ENCODE peak calls at places on chromosomes 3 and 15, in four cellular contexts. One of them, this sample, is unnamed.

GRCh38 chr3:52153389-52154096 is 680 bp downstream of the POC1A start:
- DNase-seq in fibroblast of the aortic adventitia: peak
- DNase-seq in stimulated activated CD4-positive, alpha-beta T cell treated with anti-CD3 and anti-CD28 coated beads, Interleukin-15, amount 100 ng/mL, for 1 hour: no peak
- DNase-seq in stimulated activated naive CD4-positive, alpha-beta T cell: no peak
- DNase-seq in this sample: no peak

GRCh38 chr3:60588806-60589205 is 662.4 kb downstream of the FHIT start:
- DNase-seq in fibroblast of the aortic adventitia: peak
- DNase-seq in stimulated activated CD4-positive, alpha-beta T cell treated with anti-CD3 and anti-CD28 coated beads, Interleukin-15, amount 100 ng/mL, for 1 hour: no peak
- DNase-seq in stimulated activated naive CD4-positive, alpha-beta T cell: no peak
- DNase-seq in this sample: no peak

GRCh38 chr3:154795582-154795981 is 284.5 kb upstream of the MME start:
- DNase-seq in fibroblast of the aortic adventitia: peak
- DNase-seq in stimulated activated CD4-positive, alpha-beta T cell treated with anti-CD3 and anti-CD28 coated beads, Interleukin-15, amount 100 ng/mL, for 1 hour: no peak
- DNase-seq in stimulated activated naive CD4-positive, alpha-beta T cell: no peak
- DNase-seq in this sample: no peak

GRCh38 chr3:100096866-100097265 is 17.4 kb downstream of the FILIP1L start:
- DNase-seq in fibroblast of the aortic adventitia: no peak
- DNase-seq in stimulated activated CD4-positive, alpha-beta T cell treated with anti-CD3 and anti-CD28 coated beads, Interleukin-15, amount 100 ng/mL, for 1 hour: no peak
- DNase-seq in stimulated activated naive CD4-positive, alpha-beta T cell: no peak
- DNase-seq in this sample: no peak

GRCh38 chr15:38612159-38612863 is 47.7 kb upstream of the RASGRP1 start:
- DNase-seq in fibroblast of the aortic adventitia: no peak
- DNase-seq in stimulated activated CD4-positive, alpha-beta T cell treated with anti-CD3 and anti-CD28 coated beads, Interleukin-15, amount 100 ng/mL, for 1 hour: peak
- DNase-seq in stimulated activated naive CD4-positive, alpha-beta T cell: no peak
- DNase-seq in this sample: no peak

GRCh38 chr15:24858737-24859601 is 95.8 kb upstream of the SNRPN start:
- DNase-seq in fibroblast of the aortic adventitia: peak
- DNase-seq in stimulated activated CD4-positive, alpha-beta T cell treated with anti-CD3 and anti-CD28 coated beads, Interleukin-15, amount 100 ng/mL, for 1 hour: no peak
- DNase-seq in stimulated activated naive CD4-positive, alpha-beta T cell: no peak
- DNase-seq in this sample: no peak

GRCh38 chr3:124413393-124413792 is 316.9 kb upstream of the UMPS start:
- DNase-seq in fibroblast of the aortic adventitia: no peak
- DNase-seq in stimulated activated CD4-positive, alpha-beta T cell treated with anti-CD3 and anti-CD28 coated beads, Interleukin-15, amount 100 ng/mL, for 1 hour: no peak
- DNase-seq in stimulated activated naive CD4-positive, alpha-beta T cell: no peak
- DNase-seq in this sample: no peak

GRCh38 chr3:31624054-31624709 is 91.5 kb downstream of the STT3B start:
- DNase-seq in fibroblast of the aortic adventitia: no peak
- DNase-seq in stimulated activated CD4-positive, alpha-beta T cell treated with anti-CD3 and anti-CD28 coated beads, Interleukin-15, amount 100 ng/mL, for 1 hour: no peak
- DNase-seq in stimulated activated naive CD4-positive, alpha-beta T cell: no peak
- DNase-seq in this sample: no peak

GRCh38 chr3:61805510-61806080 is 244.2 kb downstream of the PTPRG start:
- DNase-seq in fibroblast of the aortic adventitia: no peak
- DNase-seq in stimulated activated CD4-positive, alpha-beta T cell treated with anti-CD3 and anti-CD28 coated beads, Interleukin-15, amount 100 ng/mL, for 1 hour: no peak
- DNase-seq in stimulated activated naive CD4-positive, alpha-beta T cell: no peak
- DNase-seq in this sample: no peak

This sample was measured in naive thymus-derived CD4-positive, alpha-beta T cell.